ENCODE peak calls at places on chromosomes 5 and 9, in five cellular contexts. P is brain microvascular endothelial cell, U is AG09309, E is NB4, L is HFF-Myc. X is an unnamed sample.

GRCh38 chr9:133375116-133375723 is 640 bp downstream of the SURF4 start:
- DNase-seq in P (peak; percentile 12), U (no peak), E (peak; percentile 64), L (no peak), X (no peak)

GRCh38 chr9:116154976-116155699 is 1.5 kb downstream of the PAPPA start:
- DNase-seq in P (peak; percentile 60), U (no peak), E (no peak), L (peak; percentile 20), X (no peak)

GRCh38 chr9:127971357-127972315 is 9.2 kb downstream of the EEIG1 start:
- DNase-seq in P (no peak), U (no peak), E (peak; percentile 25), L (no peak), X (no peak)

GRCh38 chr5:34803974-34804373 is 35.0 kb upstream of the TTC23L start:
- DNase-seq in P (no peak), U (peak; percentile 35), E (no peak), L (no peak), X (no peak)

GRCh38 chr5:151495330-151495729 is 47.9 kb downstream of the SLC36A1 start:
- DNase-seq in P (no peak), U (no peak), E (no peak), L (no peak), X (no peak)

GRCh38 chr5:32390819-32391591 is 53.5 kb downstream of the ZFR start:
- DNase-seq in P (peak; percentile 88), U (peak; percentile 82), E (peak; percentile 83), L (peak; percentile 26), X (no peak)

GRCh38 chr5:157971466-157972324 is 112.8 kb upstream of the CLINT1 start:
- DNase-seq in P (no peak), U (no peak), E (no peak), L (peak; percentile 53), X (no peak)

GRCh38 chr9:133060417-133060841 is 1.4 kb upstream of the CEL start:
- DNase-seq in P (no peak), U (no peak), E (peak; percentile 80), L (no peak), X (no peak)

GRCh38 chr5:12647613-12648012 is 743.4 kb upstream of the CTNND2 start:
- DNase-seq in P (no peak), U (no peak), E (no peak), L (no peak), X (no peak)

GRCh38 chr5:176533894-176534611 is 3.1 kb downstream of the RNF44 start:
- DNase-seq in P (no peak), U (no peak), E (peak; percentile 76), L (no peak), X (no peak)

GRCh38 chr9:116370587-116370986 is 217.0 kb downstream of the PAPPA start:
- DNase-seq in P (no peak), U (no peak), E (no peak), L (no peak), X (no peak)

GRCh38 chr9:136505406-136506403 is 22.9 kb upstream of the SEC16A start:
- DNase-seq in P (no peak), U (no peak), E (no peak), L (no peak), X (no peak)

GRCh38 chr5:84118551-84118950 is 266.1 kb downstream of the EDIL3 start:
- DNase-seq in P (no peak), U (no peak), E (no peak), L (no peak), X (no peak)

GRCh38 chr5:31707294-31707693 is 68.4 kb downstream of the PDZD2 start:
- DNase-seq in P (no peak), U (no peak), E (no peak), L (no peak), X (no peak)

GRCh38 chr5:95283761-95284511 is 958 bp downstream of the MCTP1 start:
- DNase-seq in P (no peak), U (no peak), E (peak; percentile 69), L (no peak), X (no peak)

GRCh38 chr9:84382728-84383127 is 42.2 kb upstream of the SLC28A3 start:
- DNase-seq in P (no peak), U (no peak), E (no peak), L (no peak), X (no peak)

GRCh38 chr5:177444106-177445051 is 2.2 kb upstream of the PRR7 start:
- DNase-seq in P (no peak), U (no peak), E (peak; percentile 39), L (no peak), X (no peak)

GRCh38 chr9:38391278-38392118 is 1.0 kb upstream of the ALDH1B1 start:
- DNase-seq in P (no peak), U (no peak), E (no peak), L (no peak), X (no peak)
- H3K4me3 ChIP-seq in P (no peak overlapping the region), U (no peak overlapping the region), E (peak overlapping the region; percentile 57), L (no peak overlapping the region), X (peak overlapping the region; percentile 89)

DNA sequence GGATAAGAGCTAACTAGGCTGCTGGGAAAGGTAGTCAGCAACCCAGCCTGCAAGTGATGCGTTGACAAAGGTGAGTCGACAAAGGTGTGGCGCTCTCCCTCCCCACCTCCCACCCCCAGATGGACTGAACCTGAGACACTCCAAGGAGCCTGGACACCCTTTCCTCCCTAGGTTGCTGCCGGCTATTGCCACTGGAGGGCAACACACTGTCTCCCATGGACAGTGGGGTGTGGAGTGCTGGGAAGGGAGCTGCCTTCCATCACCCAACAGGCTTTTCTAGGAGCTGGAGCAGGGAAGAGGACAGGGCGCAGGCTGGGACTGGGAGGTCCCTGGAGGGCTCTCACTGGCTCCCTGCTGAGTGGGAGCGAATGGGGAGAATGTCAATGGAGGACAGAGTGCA is 75.4 kb upstream of the ARAP3 start:
- DNase-seq in P (peak; percentile 35), U (peak; percentile 4), E (no peak), L (no peak), X (no peak)
- TF ChIP-seq CTCF in P (peak; percentile 77), U (peak; percentile 66), E (peak; percentile 24), L (peak; percentile 48), X (peak; percentile 73)

GRCh38 chr9:123663529-123663928 is 266.4 kb downstream of the DENND1A start:
- DNase-seq in P (no peak), U (no peak), E (no peak), L (no peak), X (no peak)
- H3K4me3 ChIP-seq in P (no peak overlapping the region), U (no peak overlapping the region), E (no peak overlapping the region), L (no peak overlapping the region), X (no peak overlapping the region)

GRCh38 chr5:179869641-179870402 is 11.2 kb upstream of the MRNIP start:
- DNase-seq in P (no peak), U (no peak), E (no peak), L (no peak), X (no peak)

GRCh38 chr5:179871506-179871905 is 12.9 kb upstream of the MRNIP start:
- DNase-seq in P (no peak), U (no peak), E (no peak), L (no peak), X (no peak)

GRCh38 chr5:179869101-179869500 is 10.5 kb upstream of the MRNIP start:
- DNase-seq in P (no peak), U (no peak), E (no peak), L (no peak), X (no peak)

GRCh38 chr5:179870952-179871351 is 12.3 kb upstream of the MRNIP start:
- DNase-seq in P (no peak), U (no peak), E (no peak), L (no peak), X (no peak)

GRCh38 chr5:179870403-179870903 is 11.8 kb upstream of the MRNIP start:
- DNase-seq in P (peak; percentile 11), U (no peak), E (no peak), L (peak; percentile 15), X (peak; percentile 15)
- TF ChIP-seq CTCF in P (peak; percentile 11), U (no peak), E (no peak), L (peak; percentile 65), X (peak; percentile 41)

DNA sequence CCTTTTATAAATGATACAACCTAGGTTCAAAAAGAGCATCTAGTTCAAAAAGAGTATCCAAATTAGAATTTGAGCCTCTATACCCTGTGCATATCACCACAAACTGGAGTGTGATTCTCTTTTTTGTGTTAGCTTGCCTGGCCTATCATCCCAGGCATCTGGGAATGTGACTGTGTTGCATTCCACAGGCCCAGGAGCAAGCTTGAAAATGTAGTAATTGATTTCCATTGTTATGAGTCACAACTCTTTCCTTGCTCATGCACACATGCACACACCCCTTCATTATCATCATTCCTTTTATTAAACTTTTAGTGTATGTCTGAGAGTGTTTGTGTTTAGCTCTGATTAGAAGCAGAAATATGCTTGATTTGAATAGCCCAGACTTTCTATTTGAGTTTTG is 75.2 kb downstream of the FCHO2 start:
- DNase-seq in P (peak; percentile 77), U (peak; percentile 52), E (no peak), L (peak; percentile 68), X (no peak)
- H3K4me3 ChIP-seq in P (no peak overlapping the region), U (no peak overlapping the region), E (no peak overlapping the region), L (no peak overlapping the region), X (no peak overlapping the region)

GRCh38 chr9:14347408-14348224 is 33.7 kb upstream of the NFIB start:
- DNase-seq in P (peak; percentile 15), U (no peak), E (no peak), L (no peak), X (no peak)
- TF ChIP-seq CTCF in P (peak; percentile 25), U (no peak), E (no peak), L (no peak), X (no peak)

GRCh38 chr5:172642511-172642910 is 1.4 kb downstream of the NEURL1B start:
- DNase-seq in P (no peak), U (no peak), E (no peak), L (no peak), X (no peak)

GRCh38 chr5:172640822-172641358 is at the start of gene NEURL1B:
- DNase-seq in P (no peak), U (no peak), E (peak; percentile 77), L (no peak), X (peak; percentile 19)

GRCh38 chr5:172642926-172643325 is 1.9 kb downstream of the NEURL1B start:
- DNase-seq in P (no peak), U (no peak), E (no peak), L (no peak), X (no peak)

GRCh38 chr5:172641359-172642045 is 439 bp downstream of the NEURL1B start:
- DNase-seq in P (no peak), U (no peak), E (no peak), L (no peak), X (no peak)

DNA sequence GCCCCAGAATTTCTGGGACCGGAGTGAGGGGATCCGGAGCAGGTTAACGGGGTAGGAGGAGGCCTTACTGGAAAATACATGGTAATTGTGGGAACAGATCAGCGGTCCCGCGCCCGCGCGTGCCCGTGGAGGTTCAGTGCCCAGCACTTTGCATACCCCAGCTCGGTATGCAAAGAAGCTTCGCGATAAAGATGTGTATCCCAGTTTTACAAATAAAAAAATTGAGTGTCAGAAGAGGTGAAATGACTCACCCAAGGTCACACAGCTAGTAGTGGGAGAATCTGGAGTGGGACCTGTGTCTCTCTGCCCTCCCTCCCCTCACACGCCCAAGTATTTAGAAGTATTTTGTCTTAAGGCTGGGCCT is 965 bp downstream of the NEURL1B start:
- DNase-seq in P (no peak), U (no peak), E (no peak), L (no peak), X (no peak)
- H3K4me3 ChIP-seq in P (no peak overlapping the region), U (peak overlapping the region; percentile 51), E (no peak overlapping the region), L (peak overlapping the region; percentile 52), X (peak overlapping the region; percentile 73)